ENCODE peak calls at places on chromosomes 4 and X, in ten cellular contexts. One of them, this sample, is unnamed.

GRCh38 chrX:42694260-42694815 is 83.6 kb downstream of the PPP1R2C start:
- DNase-seq in astrocyte: no peak
- DNase-seq in B cell: no peak
- DNase-seq in fibroblast of villous mesenchyme: no peak
- DNase-seq in DND-41: no peak
- DNase-seq in dorsolateral prefrontal cortex: no peak
- DNase-seq in pancreas: no peak
- DNase-seq in H9: no peak
- DNase-seq in osteoblast: no peak
- DNase-seq in CD8-positive, alpha-beta T cell: no peak
- DNase-seq in this sample: no peak

GRCh38 chr4:1294424-1294823 is 4.7 kb downstream of the MAEA start:
- DNase-seq in astrocyte: no peak
- DNase-seq in B cell: no peak
- DNase-seq in fibroblast of villous mesenchyme: no peak
- DNase-seq in DND-41: no peak
- DNase-seq in dorsolateral prefrontal cortex: no peak
- DNase-seq in pancreas: peak; percentile 53
- DNase-seq in H9: no peak
- DNase-seq in osteoblast: no peak
- DNase-seq in CD8-positive, alpha-beta T cell: no peak
- DNase-seq in this sample: no peak

GRCh38 chrX:64218023-64218422 is 12.4 kb downstream of the ASB12 start:
- DNase-seq in astrocyte: no peak
- DNase-seq in B cell: no peak
- DNase-seq in fibroblast of villous mesenchyme: no peak
- DNase-seq in DND-41: no peak
- DNase-seq in dorsolateral prefrontal cortex: no peak
- DNase-seq in pancreas: no peak
- DNase-seq in H9: no peak
- DNase-seq in osteoblast: no peak
- DNase-seq in CD8-positive, alpha-beta T cell: no peak
- DNase-seq in this sample: no peak

GRCh38 chrX:115616943-115617563 is 56.1 kb downstream of the PLS3 start:
- DNase-seq in astrocyte: peak; percentile 88
- DNase-seq in B cell: no peak
- DNase-seq in fibroblast of villous mesenchyme: peak; percentile 55
- DNase-seq in DND-41: no peak
- DNase-seq in dorsolateral prefrontal cortex: no peak
- DNase-seq in pancreas: no peak
- DNase-seq in H9: no peak
- DNase-seq in osteoblast: no peak
- DNase-seq in CD8-positive, alpha-beta T cell: no peak
- DNase-seq in this sample: peak; percentile 54

GRCh38 chr4:60724623-60725022 is 475.5 kb upstream of the ADGRL3 start:
- DNase-seq in astrocyte: peak; percentile 92
- DNase-seq in B cell: no peak
- DNase-seq in fibroblast of villous mesenchyme: peak; percentile 77
- DNase-seq in DND-41: no peak
- DNase-seq in dorsolateral prefrontal cortex: no peak
- DNase-seq in pancreas: no peak
- DNase-seq in H9: no peak
- DNase-seq in osteoblast: peak; percentile 43
- DNase-seq in CD8-positive, alpha-beta T cell: no peak
- DNase-seq in this sample: no peak

GRCh38 chrX:150752124-150752523 is 58.9 kb downstream of the MTMR1 start:
- DNase-seq in astrocyte: no peak
- DNase-seq in B cell: no peak
- DNase-seq in fibroblast of villous mesenchyme: peak; percentile 6
- DNase-seq in DND-41: no peak
- DNase-seq in dorsolateral prefrontal cortex: no peak
- DNase-seq in pancreas: no peak
- DNase-seq in H9: no peak
- DNase-seq in osteoblast: peak; percentile 56
- DNase-seq in CD8-positive, alpha-beta T cell: no peak
- DNase-seq in this sample: no peak

GRCh38 chr4:82493721-82494425 is 63.5 kb downstream of the ENOPH1 start:
- DNase-seq in astrocyte: peak; percentile 58
- DNase-seq in B cell: no peak
- DNase-seq in fibroblast of villous mesenchyme: no peak
- DNase-seq in DND-41: no peak
- DNase-seq in dorsolateral prefrontal cortex: no peak
- DNase-seq in pancreas: no peak
- DNase-seq in H9: no peak
- DNase-seq in osteoblast: peak; percentile 90
- DNase-seq in CD8-positive, alpha-beta T cell: no peak
- DNase-seq in this sample: no peak

GRCh38 chrX:154485150-154486051 is 1.0 kb downstream of the UBL4A start:
- DNase-seq in astrocyte: no peak
- DNase-seq in B cell: no peak
- DNase-seq in fibroblast of villous mesenchyme: no peak
- DNase-seq in DND-41: no peak
- DNase-seq in dorsolateral prefrontal cortex: no peak
- DNase-seq in pancreas: peak; percentile 73
- DNase-seq in H9: no peak
- DNase-seq in osteoblast: peak; percentile 85
- DNase-seq in CD8-positive, alpha-beta T cell: no peak
- DNase-seq in this sample: no peak

GRCh38 chr4:102850373-102850772 is 18.4 kb upstream of the CISD2 start:
- DNase-seq in astrocyte: no peak
- DNase-seq in B cell: no peak
- DNase-seq in fibroblast of villous mesenchyme: no peak
- DNase-seq in DND-41: no peak
- DNase-seq in dorsolateral prefrontal cortex: no peak
- DNase-seq in pancreas: no peak
- DNase-seq in H9: no peak
- DNase-seq in osteoblast: no peak
- DNase-seq in CD8-positive, alpha-beta T cell: no peak
- DNase-seq in this sample: no peak

GRCh38 chr4:108492816-108493595 is 127.4 kb upstream of the RPL34 start:
- DNase-seq in astrocyte: peak; percentile 10
- DNase-seq in B cell: no peak
- DNase-seq in fibroblast of villous mesenchyme: peak; percentile 28
- DNase-seq in DND-41: peak; percentile 50
- DNase-seq in dorsolateral prefrontal cortex: no peak
- DNase-seq in pancreas: no peak
- DNase-seq in H9: peak; percentile 75
- DNase-seq in osteoblast: no peak
- DNase-seq in CD8-positive, alpha-beta T cell: no peak
- DNase-seq in this sample: no peak

GRCh38 chrX:110374544-110374943 is 15.9 kb downstream of the RTL9 start:
- DNase-seq in astrocyte: no peak
- DNase-seq in B cell: no peak
- DNase-seq in fibroblast of villous mesenchyme: no peak
- DNase-seq in DND-41: no peak
- DNase-seq in dorsolateral prefrontal cortex: no peak
- DNase-seq in pancreas: no peak
- DNase-seq in H9: no peak
- DNase-seq in osteoblast: no peak
- DNase-seq in CD8-positive, alpha-beta T cell: no peak
- DNase-seq in this sample: no peak

GRCh38 chrX:74421181-74422028 is at the start of gene SLC16A2:
- DNase-seq in astrocyte: peak; percentile 76
- DNase-seq in B cell: peak; percentile 35
- DNase-seq in fibroblast of villous mesenchyme: peak; percentile 76
- DNase-seq in DND-41: peak; percentile 77
- DNase-seq in dorsolateral prefrontal cortex: peak; percentile 47
- DNase-seq in pancreas: peak; percentile 86
- DNase-seq in H9: peak; percentile 69
- DNase-seq in osteoblast: peak; percentile 95
- DNase-seq in CD8-positive, alpha-beta T cell: no peak
- DNase-seq in this sample: peak; percentile 57

GRCh38 chrX:74422029-74422352 is 698 bp downstream of the SLC16A2 start:
- DNase-seq in astrocyte: no peak
- DNase-seq in B cell: peak; percentile 3
- DNase-seq in fibroblast of villous mesenchyme: no peak
- DNase-seq in DND-41: no peak
- DNase-seq in dorsolateral prefrontal cortex: no peak
- DNase-seq in pancreas: peak; percentile 67
- DNase-seq in H9: no peak
- DNase-seq in osteoblast: no peak
- DNase-seq in CD8-positive, alpha-beta T cell: no peak
- DNase-seq in this sample: peak; percentile 42

GRCh38 chrX:74422576-74423288 is 1.4 kb downstream of the SLC16A2 start:
- DNase-seq in astrocyte: peak; percentile 54
- DNase-seq in B cell: peak; percentile 14
- DNase-seq in fibroblast of villous mesenchyme: peak; percentile 55
- DNase-seq in DND-41: no peak
- DNase-seq in dorsolateral prefrontal cortex: peak; percentile 65
- DNase-seq in pancreas: peak; percentile 76
- DNase-seq in H9: peak; percentile 65
- DNase-seq in osteoblast: peak; percentile 95
- DNase-seq in CD8-positive, alpha-beta T cell: no peak
- DNase-seq in this sample: peak; percentile 38

GRCh38 chrX:74419861-74420193 is 1.5 kb upstream of the SLC16A2 start:
- DNase-seq in astrocyte: no peak
- DNase-seq in B cell: peak; percentile 17
- DNase-seq in fibroblast of villous mesenchyme: no peak
- DNase-seq in DND-41: no peak
- DNase-seq in dorsolateral prefrontal cortex: peak; percentile 8
- DNase-seq in pancreas: no peak
- DNase-seq in H9: peak; percentile 28
- DNase-seq in osteoblast: no peak
- DNase-seq in CD8-positive, alpha-beta T cell: no peak
- DNase-seq in this sample: no peak

GRCh38 chrX:74420194-74421035 is 878 bp upstream of the SLC16A2 start:
- DNase-seq in astrocyte: peak; percentile 54
- DNase-seq in B cell: peak; percentile 27
- DNase-seq in fibroblast of villous mesenchyme: peak; percentile 37
- DNase-seq in DND-41: no peak
- DNase-seq in dorsolateral prefrontal cortex: peak; percentile 68
- DNase-seq in pancreas: peak; percentile 87
- DNase-seq in H9: peak; percentile 76
- DNase-seq in osteoblast: peak; percentile 93
- DNase-seq in CD8-positive, alpha-beta T cell: no peak
- DNase-seq in this sample: no peak
- TF ChIP-seq CTCF in astrocyte: no peak
- TF ChIP-seq CTCF in B cell: no peak
- TF ChIP-seq CTCF in fibroblast of villous mesenchyme: no peak
- TF ChIP-seq CTCF in DND-41: no peak
- TF ChIP-seq CTCF in dorsolateral prefrontal cortex: no peak
- TF ChIP-seq CTCF in pancreas: no peak
- TF ChIP-seq CTCF in H9: peak; percentile 26
- TF ChIP-seq CTCF in osteoblast: no peak
- TF ChIP-seq CTCF in CD8-positive, alpha-beta T cell: no peak
- TF ChIP-seq CTCF in this sample: no peak

GRCh38 chr4:134905061-134905460 is 703.5 kb upstream of the PABPC4L start:
- DNase-seq in astrocyte: no peak
- DNase-seq in B cell: no peak
- DNase-seq in fibroblast of villous mesenchyme: no peak
- DNase-seq in DND-41: no peak
- DNase-seq in dorsolateral prefrontal cortex: no peak
- DNase-seq in pancreas: no peak
- DNase-seq in H9: no peak
- DNase-seq in osteoblast: peak; percentile 57
- DNase-seq in CD8-positive, alpha-beta T cell: no peak
- DNase-seq in this sample: no peak

GRCh38 chr4:134911941-134912340 is 710.4 kb upstream of the PABPC4L start:
- DNase-seq in astrocyte: no peak
- DNase-seq in B cell: no peak
- DNase-seq in fibroblast of villous mesenchyme: no peak
- DNase-seq in DND-41: no peak
- DNase-seq in dorsolateral prefrontal cortex: no peak
- DNase-seq in pancreas: no peak
- DNase-seq in H9: no peak
- DNase-seq in osteoblast: no peak
- DNase-seq in CD8-positive, alpha-beta T cell: no peak
- DNase-seq in this sample: no peak

DNA sequence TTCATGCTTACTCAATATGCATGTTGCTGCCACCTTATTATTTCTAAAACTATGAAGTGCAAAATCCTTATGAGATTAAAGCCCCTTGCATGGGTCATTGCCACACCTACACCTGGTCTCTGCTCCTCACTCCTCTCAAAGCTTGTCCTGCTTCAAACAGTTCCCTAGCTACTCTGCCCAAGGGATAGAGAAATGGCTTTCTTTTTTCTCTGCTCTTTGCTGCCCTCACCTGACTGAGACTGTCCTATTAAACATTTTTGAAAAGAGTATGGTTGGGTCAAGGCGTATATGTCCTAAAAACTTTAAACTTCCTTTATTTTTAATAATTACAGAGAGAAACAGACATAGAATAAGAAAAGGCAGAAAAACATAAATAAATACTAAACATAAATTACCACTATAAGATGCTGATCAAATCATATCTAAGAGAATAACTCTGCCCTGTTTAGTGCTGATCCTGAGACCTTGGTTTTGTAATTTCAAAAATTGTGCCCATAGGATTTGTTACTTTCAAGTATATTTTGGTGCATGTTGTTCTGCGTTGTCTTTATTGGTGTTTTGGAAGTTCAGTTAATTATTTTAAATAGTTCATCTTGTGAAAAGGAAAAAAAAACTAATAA is 704.9 kb upstream of the PABPC4L start:
- DNase-seq in astrocyte: peak; percentile 2
- DNase-seq in B cell: no peak
- DNase-seq in fibroblast of villous mesenchyme: peak; percentile 5
- DNase-seq in DND-41: peak; percentile 8
- DNase-seq in dorsolateral prefrontal cortex: no peak
- DNase-seq in pancreas: no peak
- DNase-seq in H9: peak; percentile 34
- DNase-seq in osteoblast: no peak
- DNase-seq in CD8-positive, alpha-beta T cell: no peak
- DNase-seq in this sample: no peak
- TF ChIP-seq CTCF in astrocyte: peak; percentile 37
- TF ChIP-seq CTCF in B cell: no peak
- TF ChIP-seq CTCF in fibroblast of villous mesenchyme: peak; percentile 41
- TF ChIP-seq CTCF in DND-41: peak; percentile 56
- TF ChIP-seq CTCF in dorsolateral prefrontal cortex: peak; percentile 32
- TF ChIP-seq CTCF in pancreas: no peak
- TF ChIP-seq CTCF in H9: peak; percentile 73
- TF ChIP-seq CTCF in osteoblast: no peak
- TF ChIP-seq CTCF in CD8-positive, alpha-beta T cell: no peak
- TF ChIP-seq CTCF in this sample: peak; percentile 44

DNA sequence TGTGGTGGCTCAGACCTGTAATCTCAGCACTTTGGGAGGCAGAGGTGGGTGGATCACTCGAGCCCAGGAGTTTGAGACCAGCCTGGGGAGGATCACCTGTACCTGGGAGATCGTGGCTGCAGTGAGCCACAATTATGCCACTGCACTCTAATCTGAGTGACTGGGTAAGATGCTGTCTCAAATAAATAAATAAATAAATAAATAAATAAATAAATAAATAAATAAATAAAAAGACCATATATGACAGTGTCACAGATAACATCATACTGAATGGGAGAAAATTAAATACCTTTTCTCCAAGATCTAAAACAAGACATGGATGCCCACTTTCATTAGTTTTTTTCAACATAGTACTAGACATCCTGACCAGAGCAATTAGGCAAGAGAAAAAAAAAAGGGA is 182.8 kb downstream of the FAM47A start:
- DNase-seq in astrocyte: no peak
- DNase-seq in B cell: no peak
- DNase-seq in fibroblast of villous mesenchyme: no peak
- DNase-seq in DND-41: no peak
- DNase-seq in dorsolateral prefrontal cortex: no peak
- DNase-seq in pancreas: no peak
- DNase-seq in H9: no peak
- DNase-seq in osteoblast: no peak
- DNase-seq in CD8-positive, alpha-beta T cell: no peak
- DNase-seq in this sample: no peak
- TF ChIP-seq CTCF in astrocyte: no peak
- TF ChIP-seq CTCF in B cell: no peak
- TF ChIP-seq CTCF in fibroblast of villous mesenchyme: no peak
- TF ChIP-seq CTCF in DND-41: no peak
- TF ChIP-seq CTCF in dorsolateral prefrontal cortex: no peak
- TF ChIP-seq CTCF in pancreas: no peak
- TF ChIP-seq CTCF in H9: no peak
- TF ChIP-seq CTCF in osteoblast: no peak
- TF ChIP-seq CTCF in CD8-positive, alpha-beta T cell: no peak
- TF ChIP-seq CTCF in this sample: no peak

GRCh38 chr4:157045507-157046127 is 30.3 kb upstream of the GLRB start:
- DNase-seq in astrocyte: peak; percentile 63
- DNase-seq in B cell: no peak
- DNase-seq in fibroblast of villous mesenchyme: peak; percentile 75
- DNase-seq in DND-41: no peak
- DNase-seq in dorsolateral prefrontal cortex: no peak
- DNase-seq in pancreas: no peak
- DNase-seq in H9: peak; percentile 42
- DNase-seq in osteoblast: peak; percentile 71
- DNase-seq in CD8-positive, alpha-beta T cell: no peak
- DNase-seq in this sample: peak; percentile 33
- TF ChIP-seq CTCF in astrocyte: peak; percentile 96
- TF ChIP-seq CTCF in B cell: no peak
- TF ChIP-seq CTCF in fibroblast of villous mesenchyme: peak; percentile 96
- TF ChIP-seq CTCF in DND-41: peak; percentile 45
- TF ChIP-seq CTCF in dorsolateral prefrontal cortex: peak; percentile 68
- TF ChIP-seq CTCF in pancreas: peak; percentile 69
- TF ChIP-seq CTCF in H9: peak; percentile 76
- TF ChIP-seq CTCF in osteoblast: peak; percentile 92
- TF ChIP-seq CTCF in CD8-positive, alpha-beta T cell: no peak
- TF ChIP-seq CTCF in this sample: peak; percentile 58